ENCODE peak calls at places on chromosomes 16 and 17, in six cellular contexts. R is OCI-M1, P is LoVo, E is HCEC 1CT, S is ELR, J is cardiac fibroblast. H is an unnamed sample.

GRCh38 chr16:27436065-27436464 is 34.1 kb downstream of the IL21R start:
- DNase-seq in P (no peak), R (no peak), E (no peak), J (no peak), S (no peak), H (no peak)

GRCh38 chr17:4789951-4790704 is 1.4 kb downstream of the GLTPD2 start:
- DNase-seq in E (peak), J (peak), S (peak), R (peak), P (peak), H (no peak)

GRCh38 chr17:1714488-1714979 is 4.4 kb upstream of the TLCD2 start:
- DNase-seq in R (peak), P (peak), J (peak), S (peak), E (peak), H (peak)

GRCh38 chr17:49508061-49508865 is 13.2 kb downstream of the NGFR start:
- DNase-seq in E (no peak), R (no peak), J (peak), P (peak), S (peak), H (no peak)

GRCh38 chr16:81004646-81005353 is 1.9 kb downstream of the CMC2 start:
- DNase-seq in J (peak), P (peak), R (peak), S (peak), E (peak), H (no peak)

GRCh38 chr17:74773871-74774286 is 2.3 kb downstream of the NAT9 start:
- DNase-seq in J (peak), E (peak), R (no peak), P (no peak), S (peak), H (no peak)

GRCh38 chr16:68406458-68407041 is 41.8 kb downstream of the SMPD3 start:
- DNase-seq in E (no peak), J (no peak), R (no peak), P (no peak), S (peak), H (no peak)

GRCh38 chr16:23072769-23073549 is 76.3 kb downstream of the USP31 start:
- DNase-seq in R (peak), S (peak), J (no peak), E (peak), P (no peak), H (no peak)

GRCh38 chr17:47660064-47660492 is 10.4 kb downstream of the KPNB1 start:
- DNase-seq in P (no peak), J (no peak), E (no peak), S (no peak), R (peak), H (no peak)

GRCh38 chr17:18319604-18320256 is 4.6 kb downstream of the SMCR8 start:
- DNase-seq in E (peak), S (peak), P (no peak), J (peak), R (no peak), H (no peak)

GRCh38 chr17:53687324-53687723 is 135.4 kb upstream of the KIF2B start:
- DNase-seq in P (no peak), S (no peak), E (no peak), J (no peak), R (no peak), H (no peak)

GRCh38 chr16:77540656-77541055 is 105.8 kb upstream of the ADAMTS18 start:
- DNase-seq in P (no peak), E (no peak), R (no peak), S (peak), J (peak), H (no peak)

GRCh38 chr16:47034455-47034854 is 61.0 kb upstream of the DNAJA2 start:
- DNase-seq in S (no peak), J (no peak), E (no peak), R (no peak), P (no peak), H (no peak)